ENCODE peak calls at places on chromosomes 5 and 9, in five cellular contexts. One of them, this sample, is unnamed.

GRCh38 chr5:5183192-5183699 is 43.1 kb downstream of the ADAMTS16 start:
- DNase-seq in HepG2: no peak
- DNase-seq in GM12878: no peak
- DNase-seq in H1: peak; percentile 80
- DNase-seq in K562: no peak
- DNase-seq in this sample: peak; percentile 91

GRCh38 chr9:78871452-78872331 is 574.8 kb downstream of the PSAT1 start:
- DNase-seq in H1: no peak
- DNase-seq in GM12878: no peak
- DNase-seq in K562: no peak
- DNase-seq in HepG2: no peak
- DNase-seq in this sample: no peak

GRCh38 chr9:133238851-133239532 is 29.9 kb upstream of the OBP2B start:
- DNase-seq in GM12878: no peak
- DNase-seq in HepG2: peak; percentile 56
- DNase-seq in H1: peak; percentile 91
- DNase-seq in K562: peak; percentile 93
- DNase-seq in this sample: peak; percentile 91

GRCh38 chr5:140182803-140183367 is 7.9 kb downstream of the CYSTM1 start:
- DNase-seq in HepG2: no peak
- DNase-seq in H1: no peak
- DNase-seq in K562: no peak
- DNase-seq in GM12878: no peak
- DNase-seq in this sample: peak; percentile 20

GRCh38 chr5:158802941-158803341 is 296.8 kb downstream of the EBF1 start:
- DNase-seq in GM12878: no peak
- DNase-seq in HepG2: no peak
- DNase-seq in H1: no peak
- DNase-seq in K562: no peak
- DNase-seq in this sample: no peak

GRCh38 chr5:169599451-169599850 is 15.9 kb downstream of the SPDL1 start:
- DNase-seq in GM12878: no peak
- DNase-seq in HepG2: no peak
- DNase-seq in K562: no peak
- DNase-seq in H1: no peak
- DNase-seq in this sample: no peak

GRCh38 chr9:110099236-110099741 is 108.7 kb downstream of the C9orf152 start:
- DNase-seq in H1: no peak
- DNase-seq in K562: no peak
- DNase-seq in HepG2: no peak
- DNase-seq in GM12878: no peak
- DNase-seq in this sample: no peak

GRCh38 chr5:7271728-7272127 is 124.2 kb upstream of the ADCY2 start:
- DNase-seq in K562: no peak
- DNase-seq in GM12878: no peak
- DNase-seq in HepG2: no peak
- DNase-seq in H1: no peak
- DNase-seq in this sample: no peak

GRCh38 chr9:104961238-104961637 is 33.3 kb upstream of the ABCA1 start:
- DNase-seq in K562: peak; percentile 36
- DNase-seq in HepG2: peak; percentile 72
- DNase-seq in GM12878: peak; percentile 2
- DNase-seq in H1: peak; percentile 54
- DNase-seq in this sample: peak; percentile 96

GRCh38 chr9:117734523-117735314 is 30.5 kb downstream of the TLR4 start:
- DNase-seq in HepG2: no peak
- DNase-seq in K562: no peak
- DNase-seq in H1: no peak
- DNase-seq in GM12878: no peak
- DNase-seq in this sample: no peak

GRCh38 chr5:139808481-139809330 is 13.1 kb downstream of the PSD2 start:
- DNase-seq in K562: peak; percentile 82
- DNase-seq in GM12878: no peak
- DNase-seq in HepG2: no peak
- DNase-seq in H1: peak; percentile 88
- DNase-seq in this sample: peak; percentile 78

GRCh38 chr5:91245871-91246270 is 137.2 kb downstream of the ARRDC3 start:
- DNase-seq in HepG2: no peak
- DNase-seq in K562: no peak
- DNase-seq in GM12878: no peak
- DNase-seq in H1: no peak
- DNase-seq in this sample: no peak

GRCh38 chr5:176361437-176362097 is at the start of gene KIAA1191:
- DNase-seq in HepG2: peak; percentile 86
- DNase-seq in GM12878: peak; percentile 83
- DNase-seq in H1: peak; percentile 90
- DNase-seq in K562: peak; percentile 94
- DNase-seq in this sample: peak; percentile 90

GRCh38 chr9:132192728-132193127 is 30.9 kb downstream of the NTNG2 start:
- DNase-seq in GM12878: no peak
- DNase-seq in H1: no peak
- DNase-seq in K562: no peak
- DNase-seq in HepG2: no peak
- DNase-seq in this sample: no peak

GRCh38 chr5:171388816-171389168 is 1.1 kb downstream of the NPM1 start:
- DNase-seq in K562: no peak
- DNase-seq in GM12878: no peak
- DNase-seq in HepG2: no peak
- DNase-seq in H1: no peak
- DNase-seq in this sample: no peak

GRCh38 chr5:31731016-31731415 is 92.1 kb downstream of the PDZD2 start:
- DNase-seq in HepG2: no peak
- DNase-seq in H1: no peak
- DNase-seq in GM12878: no peak
- DNase-seq in K562: no peak
- DNase-seq in this sample: peak; percentile 73

GRCh38 chr9:138044485-138045383 is 167.2 kb downstream of the CACNA1B start:
- DNase-seq in K562: no peak
- DNase-seq in GM12878: no peak
- DNase-seq in H1: peak; percentile 32
- DNase-seq in HepG2: no peak
- DNase-seq in this sample: no peak

GRCh38 chr5:95723632-95724369 is 7.3 kb upstream of the RHOBTB3 start:
- DNase-seq in GM12878: no peak
- DNase-seq in HepG2: no peak
- DNase-seq in K562: peak; percentile 39
- DNase-seq in H1: no peak
- DNase-seq in this sample: peak; percentile 28

GRCh38 chr5:73540192-73540591 is 25.2 kb downstream of the ANKRA2 start:
- DNase-seq in K562: no peak
- DNase-seq in H1: no peak
- DNase-seq in GM12878: no peak
- DNase-seq in HepG2: peak; percentile 50
- DNase-seq in this sample: no peak

GRCh38 chr5:27472875-27473274 is 434.5 kb upstream of the CDH9 start:
- DNase-seq in GM12878: no peak
- DNase-seq in K562: no peak
- DNase-seq in H1: no peak
- DNase-seq in HepG2: peak; percentile 33
- DNase-seq in this sample: peak; percentile 22

GRCh38 chr5:12248831-12249230 is 344.6 kb upstream of the CTNND2 start:
- DNase-seq in HepG2: no peak
- DNase-seq in H1: no peak
- DNase-seq in GM12878: no peak
- DNase-seq in K562: no peak
- DNase-seq in this sample: no peak

GRCh38 chr5:12237837-12238575 is 333.8 kb upstream of the CTNND2 start:
- DNase-seq in HepG2: no peak
- DNase-seq in K562: no peak
- DNase-seq in GM12878: no peak
- DNase-seq in H1: no peak
- DNase-seq in this sample: peak; percentile 65

GRCh38 chr5:12246016-12246415 is 341.8 kb upstream of the CTNND2 start:
- DNase-seq in H1: no peak
- DNase-seq in K562: no peak
- DNase-seq in HepG2: no peak
- DNase-seq in GM12878: no peak
- DNase-seq in this sample: no peak

GRCh38 chr5:12245429-12245828 is 341.2 kb upstream of the CTNND2 start:
- DNase-seq in HepG2: no peak
- DNase-seq in GM12878: no peak
- DNase-seq in K562: no peak
- DNase-seq in H1: no peak
- DNase-seq in this sample: no peak

GRCh38 chr5:12242960-12243888 is 339.0 kb upstream of the CTNND2 start:
- DNase-seq in GM12878: no peak
- DNase-seq in H1: no peak
- DNase-seq in K562: no peak
- DNase-seq in HepG2: no peak
- DNase-seq in this sample: no peak
- H3K4me2 ChIP-seq in GM12878: no peak overlapping the region
- H3K4me2 ChIP-seq in H1: no peak overlapping the region
- H3K4me2 ChIP-seq in K562: no peak overlapping the region
- H3K4me2 ChIP-seq in HepG2: no peak overlapping the region
- H3K4me2 ChIP-seq in this sample: no peak overlapping the region

GRCh38 chr5:180723936-180724335 is 15.9 kb downstream of the OR2Y1 start:
- DNase-seq in H1: no peak
- DNase-seq in K562: no peak
- DNase-seq in HepG2: no peak
- DNase-seq in GM12878: no peak
- DNase-seq in this sample: no peak

GRCh38 chr5:180717989-180718388 is 21.9 kb downstream of the OR2Y1 start:
- DNase-seq in H1: no peak
- DNase-seq in GM12878: peak; percentile 15
- DNase-seq in HepG2: no peak
- DNase-seq in K562: no peak
- DNase-seq in this sample: no peak

GRCh38 chr5:180718810-180719453 is 20.9 kb downstream of the OR2Y1 start:
- DNase-seq in K562: peak; percentile 22
- DNase-seq in GM12878: no peak
- DNase-seq in HepG2: peak; percentile 25
- DNase-seq in H1: no peak
- DNase-seq in this sample: peak; percentile 69

GRCh38 chr5:180719781-180720180 is 20.1 kb downstream of the OR2Y1 start:
- DNase-seq in HepG2: no peak
- DNase-seq in K562: no peak
- DNase-seq in GM12878: no peak
- DNase-seq in H1: no peak
- DNase-seq in this sample: no peak

GRCh38 chr5:180720501-180720900 is 19.4 kb downstream of the OR2Y1 start:
- DNase-seq in HepG2: no peak
- DNase-seq in K562: no peak
- DNase-seq in GM12878: no peak
- DNase-seq in H1: no peak
- DNase-seq in this sample: peak; percentile 28
- TF ChIP-seq CREB1 in HepG2: no peak
- TF ChIP-seq CREB1 in K562: no peak
- TF ChIP-seq CREB1 in GM12878: no peak
- TF ChIP-seq CREB1 in H1: no peak
- TF ChIP-seq CREB1 in this sample: no peak

GRCh38 chr9:70406446-70406862 is 8.0 kb downstream of the KLF9 start:
- DNase-seq in K562: no peak
- DNase-seq in GM12878: no peak
- DNase-seq in H1: no peak
- DNase-seq in HepG2: no peak
- DNase-seq in this sample: peak; percentile 48
- H3K4me2 ChIP-seq in K562: no peak overlapping the region
- H3K4me2 ChIP-seq in GM12878: peak overlapping the region; percentile 65
- H3K4me2 ChIP-seq in H1: peak overlapping the region; percentile 8
- H3K4me2 ChIP-seq in HepG2: no peak overlapping the region
- H3K4me2 ChIP-seq in this sample: peak overlapping the region; percentile 61

GRCh38 chr9:114570742-114571141 is 16.8 kb upstream of the ATP6V1G1 start:
- DNase-seq in HepG2: peak; percentile 77
- DNase-seq in K562: no peak
- DNase-seq in GM12878: no peak
- DNase-seq in H1: no peak
- DNase-seq in this sample: no peak

GRCh38 chr9:114571391-114571790 is 16.2 kb upstream of the ATP6V1G1 start:
- DNase-seq in HepG2: no peak
- DNase-seq in GM12878: no peak
- DNase-seq in K562: no peak
- DNase-seq in H1: no peak
- DNase-seq in this sample: no peak

GRCh38 chr9:114574438-114574837 is 13.1 kb upstream of the ATP6V1G1 start:
- DNase-seq in H1: no peak
- DNase-seq in K562: no peak
- DNase-seq in HepG2: no peak
- DNase-seq in GM12878: no peak
- DNase-seq in this sample: no peak

GRCh38 chr9:114572199-114572598 is 15.4 kb upstream of the ATP6V1G1 start:
- DNase-seq in K562: no peak
- DNase-seq in HepG2: no peak
- DNase-seq in H1: no peak
- DNase-seq in GM12878: no peak
- DNase-seq in this sample: no peak
- TF ChIP-seq CREB1 in K562: no peak
- TF ChIP-seq CREB1 in HepG2: no peak
- TF ChIP-seq CREB1 in H1: no peak
- TF ChIP-seq CREB1 in GM12878: no peak
- TF ChIP-seq CREB1 in this sample: no peak

GRCh38 chr5:133996683-133997252 is 8.0 kb downstream of the VDAC1 start:
- DNase-seq in K562: no peak
- DNase-seq in H1: peak; percentile 67
- DNase-seq in GM12878: no peak
- DNase-seq in HepG2: no peak
- DNase-seq in this sample: peak; percentile 83
- H3K4me2 ChIP-seq in K562: no peak overlapping the region
- H3K4me2 ChIP-seq in H1: no peak overlapping the region
- H3K4me2 ChIP-seq in GM12878: peak overlapping the region; percentile 69
- H3K4me2 ChIP-seq in HepG2: peak overlapping the region; percentile 87
- H3K4me2 ChIP-seq in this sample: no peak overlapping the region

GRCh38 chr9:10112070-10112469 is 500.7 kb downstream of the PTPRD start:
- DNase-seq in HepG2: no peak
- DNase-seq in K562: no peak
- DNase-seq in H1: no peak
- DNase-seq in GM12878: no peak
- DNase-seq in this sample: no peak

GRCh38 chr9:10104796-10105195 is 508.0 kb downstream of the PTPRD start:
- DNase-seq in H1: no peak
- DNase-seq in K562: no peak
- DNase-seq in GM12878: no peak
- DNase-seq in HepG2: no peak
- DNase-seq in this sample: no peak

GRCh38 chr9:10112798-10113197 is 500.0 kb downstream of the PTPRD start:
- DNase-seq in HepG2: no peak
- DNase-seq in K562: no peak
- DNase-seq in H1: no peak
- DNase-seq in GM12878: no peak
- DNase-seq in this sample: no peak

DNA sequence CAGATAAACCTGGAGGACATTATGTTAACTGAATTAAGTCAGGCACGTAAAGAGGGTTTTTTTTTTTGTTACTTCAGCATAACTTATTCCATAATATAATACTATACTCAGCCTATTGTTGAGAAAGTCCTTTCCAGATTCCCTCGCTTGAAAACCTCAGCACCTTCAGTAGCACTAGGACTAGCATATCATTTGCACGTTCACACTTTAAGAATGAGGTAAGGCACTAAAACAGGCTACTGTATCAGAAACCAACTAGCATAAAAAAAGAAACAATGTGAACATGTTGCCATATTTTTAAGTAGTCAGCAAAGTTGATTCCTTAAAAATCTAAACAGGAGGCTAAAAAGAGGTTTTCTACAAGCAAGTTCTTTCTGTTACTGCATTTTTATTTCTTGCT is 504.0 kb downstream of the PTPRD start:
- DNase-seq in GM12878: no peak
- DNase-seq in K562: no peak
- DNase-seq in HepG2: no peak
- DNase-seq in H1: no peak
- DNase-seq in this sample: no peak
- TF ChIP-seq CREB1 in GM12878: no peak
- TF ChIP-seq CREB1 in K562: no peak
- TF ChIP-seq CREB1 in HepG2: no peak
- TF ChIP-seq CREB1 in H1: no peak
- TF ChIP-seq CREB1 in this sample: no peak

GRCh38 chr5:74579215-74579614 is 61.3 kb downstream of the ENC1 start:
- DNase-seq in H1: no peak
- DNase-seq in K562: peak; percentile 23
- DNase-seq in HepG2: no peak
- DNase-seq in GM12878: peak; percentile 87
- DNase-seq in this sample: no peak
- H3K4me2 ChIP-seq in H1: no peak overlapping the region
- H3K4me2 ChIP-seq in K562: peak overlapping the region; percentile 6
- H3K4me2 ChIP-seq in HepG2: no peak overlapping the region
- H3K4me2 ChIP-seq in GM12878: peak overlapping the region; percentile 10
- H3K4me2 ChIP-seq in this sample: no peak overlapping the region